ENCODE peak calls at places on chromosome 19, in ten cellular contexts. G, U, O, M, J, F, Y, L, N and T are unnamed samples.

GRCh38 chr19:1767464-1767933 is 14.2 kb downstream of the ONECUT3 start:
- DNase-seq in G (peak), U (no peak), O (no peak), M (no peak), J (peak), F (peak), Y (peak), L (peak), N (no peak), T (no peak)

GRCh38 chr19:31438401-31439269 is 89.4 kb upstream of the TSHZ3 start:
- DNase-seq in G (no peak), U (no peak), O (no peak), M (no peak), J (no peak), F (no peak), Y (no peak), L (no peak), N (no peak), T (no peak)

GRCh38 chr19:43533546-43534304 is 737 bp downstream of the ZNF575 start:
- DNase-seq in G (peak), U (peak), O (peak), M (peak), J (peak), F (peak), Y (peak), L (peak), N (no peak), T (peak)

GRCh38 chr19:29610574-29611271 is 4.6 kb downstream of the POP4 start:
- DNase-seq in G (peak), U (peak), O (peak), M (peak), J (peak), F (peak), Y (peak), L (peak), N (peak), T (peak)

GRCh38 chr19:6056801-6057650 is 53.3 kb downstream of the RFX2 start:
- DNase-seq in G (peak), U (peak), O (no peak), M (peak), J (peak), F (peak), Y (peak), L (peak), N (no peak), T (peak)

GRCh38 chr19:30085394-30085793 is 143.4 kb downstream of the URI1 start:
- DNase-seq in G (no peak), U (no peak), O (peak), M (no peak), J (no peak), F (peak), Y (no peak), L (no peak), N (no peak), T (no peak)

GRCh38 chr19:4583961-4584669 is 24.6 kb upstream of the SEMA6B start:
- DNase-seq in G (no peak), U (no peak), O (no peak), M (no peak), J (no peak), F (peak), Y (no peak), L (no peak), N (no peak), T (no peak)

GRCh38 chr19:29450306-29450705 is 75.5 kb upstream of the VSTM2B start:
- DNase-seq in G (no peak), U (no peak), O (no peak), M (no peak), J (no peak), F (no peak), Y (no peak), L (no peak), N (no peak), T (no peak)

GRCh38 chr19:43506629-43507028 is 2.1 kb upstream of the PHLDB3 start:
- DNase-seq in G (no peak), U (no peak), O (no peak), M (no peak), J (no peak), F (no peak), Y (no peak), L (no peak), N (no peak), T (no peak)

GRCh38 chr19:54189020-54189667 is at the start of gene MBOAT7:
- DNase-seq in G (no peak), U (no peak), O (no peak), M (no peak), J (no peak), F (no peak), Y (no peak), L (no peak), N (no peak), T (no peak)

GRCh38 chr19:41993612-41994483 is at the start of gene ATP1A3:
- DNase-seq in G (no peak), U (no peak), O (peak), M (peak), J (peak), F (peak), Y (no peak), L (peak), N (no peak), T (no peak)

GRCh38 chr19:7799640-7800355 is 30.2 kb upstream of the EVI5L start:
- DNase-seq in G (peak), U (peak), O (peak), M (peak), J (peak), F (peak), Y (peak), L (peak), N (no peak), T (peak)

GRCh38 chr19:43667524-43668405 is 2.2 kb downstream of the PLAUR start:
- DNase-seq in G (peak), U (peak), O (no peak), M (peak), J (peak), F (no peak), Y (no peak), L (no peak), N (no peak), T (peak)

GRCh38 chr19:44308011-44308410 is 3.2 kb upstream of the ZNF235 start:
- DNase-seq in G (no peak), U (no peak), O (no peak), M (no peak), J (no peak), F (no peak), Y (no peak), L (no peak), N (no peak), T (no peak)

GRCh38 chr19:41928754-41929535 is 696 bp upstream of the ERFL start:
- DNase-seq in G (no peak), U (no peak), O (no peak), M (no peak), J (peak), F (no peak), Y (no peak), L (no peak), N (no peak), T (no peak)

GRCh38 chr19:10797541-10798256 is 38.3 kb downstream of the TMED1 start:
- DNase-seq in G (no peak), U (no peak), O (no peak), M (no peak), J (no peak), F (no peak), Y (no peak), L (no peak), N (peak), T (no peak)

GRCh38 chr19:39352549-39353285 is 10.5 kb downstream of the SAMD4B start:
- DNase-seq in G (no peak), U (no peak), O (no peak), M (no peak), J (no peak), F (no peak), Y (no peak), L (no peak), N (no peak), T (no peak)

GRCh38 chr19:5690955-5691204 is 785 bp downstream of the RPL36 start:
- DNase-seq in G (no peak), U (no peak), O (no peak), M (no peak), J (peak), F (no peak), Y (no peak), L (no peak), N (no peak), T (no peak)

GRCh38 chr19:6048808-6049405 is 61.4 kb downstream of the RFX2 start:
- DNase-seq in G (peak), U (peak), O (peak), M (peak), J (peak), F (peak), Y (peak), L (peak), N (peak), T (peak)

GRCh38 chr19:19550454-19550842 is 12.4 kb downstream of the CILP2 start:
- DNase-seq in G (no peak), U (no peak), O (no peak), M (peak), J (no peak), F (no peak), Y (no peak), L (no peak), N (no peak), T (no peak)

GRCh38 chr19:47891923-47892666 is 6.0 kb upstream of the SULT2A1 start:
- DNase-seq in G (peak), U (peak), O (no peak), M (no peak), J (no peak), F (peak), Y (no peak), L (peak), N (no peak), T (no peak)

GRCh38 chr19:53865918-53866696 is 1.6 kb upstream of the MYADM start:
- DNase-seq in G (peak), U (peak), O (peak), M (peak), J (peak), F (peak), Y (no peak), L (peak), N (no peak), T (peak)

GRCh38 chr19:1062387-1063029 is 4.5 kb upstream of the ARHGAP45 start:
- DNase-seq in G (no peak), U (no peak), O (no peak), M (no peak), J (no peak), F (no peak), Y (no peak), L (no peak), N (no peak), T (no peak)

GRCh38 chr19:6105444-6105843 is 4.9 kb downstream of the RFX2 start:
- DNase-seq in G (no peak), U (no peak), O (no peak), M (no peak), J (no peak), F (no peak), Y (no peak), L (no peak), N (no peak), T (no peak)

GRCh38 chr19:28883241-28883693 is 329.7 kb downstream of the UQCRFS1 start:
- DNase-seq in G (no peak), U (no peak), O (no peak), M (peak), J (no peak), F (no peak), Y (peak), L (no peak), N (no peak), T (peak)

GRCh38 chr19:10823690-10824089 is 12.3 kb downstream of the TMED1 start:
- DNase-seq in G (no peak), U (no peak), O (peak), M (no peak), J (no peak), F (no peak), Y (no peak), L (no peak), N (no peak), T (no peak)

GRCh38 chr19:8050274-8051096 is 2.1 kb upstream of the CCL25 start:
- DNase-seq in G (peak), U (peak), O (peak), M (peak), J (peak), F (peak), Y (peak), L (peak), N (peak), T (peak)

GRCh38 chr19:29308977-29309520 is 96.1 kb upstream of the UQCRFS1 start:
- DNase-seq in G (no peak), U (no peak), O (no peak), M (no peak), J (no peak), F (no peak), Y (no peak), L (no peak), N (no peak), T (no peak)

GRCh38 chr19:41223431-41224234 is 4.6 kb downstream of the AXL start:
- DNase-seq in G (no peak), U (no peak), O (peak), M (peak), J (no peak), F (no peak), Y (no peak), L (no peak), N (no peak), T (no peak)

GRCh38 chr19:42156571-42156970 is 24.3 kb upstream of the POU2F2 start:
- DNase-seq in G (no peak), U (no peak), O (peak), M (no peak), J (no peak), F (no peak), Y (no peak), L (no peak), N (no peak), T (no peak)

GRCh38 chr19:373391-374182 is 29.0 kb upstream of the MIER2 start:
- DNase-seq in G (no peak), U (no peak), O (peak), M (no peak), J (no peak), F (no peak), Y (no peak), L (no peak), N (no peak), T (peak)

GRCh38 chr19:3405261-3405653 is 38.9 kb downstream of the NFIC start:
- DNase-seq in G (no peak), U (no peak), O (no peak), M (no peak), J (no peak), F (no peak), Y (no peak), L (no peak), N (no peak), T (no peak)

GRCh38 chr19:3401004-3401768 is 34.8 kb downstream of the NFIC start:
- DNase-seq in G (no peak), U (no peak), O (no peak), M (no peak), J (no peak), F (no peak), Y (no peak), L (no peak), N (no peak), T (no peak)

GRCh38 chr19:3402631-3403443 is 36.5 kb downstream of the NFIC start:
- DNase-seq in G (no peak), U (no peak), O (no peak), M (no peak), J (no peak), F (no peak), Y (no peak), L (no peak), N (no peak), T (no peak)

GRCh38 chr19:3404324-3405260 is 38.2 kb downstream of the NFIC start:
- DNase-seq in G (peak), U (peak), O (peak), M (peak), J (peak), F (peak), Y (peak), L (peak), N (no peak), T (peak)

DNA sequence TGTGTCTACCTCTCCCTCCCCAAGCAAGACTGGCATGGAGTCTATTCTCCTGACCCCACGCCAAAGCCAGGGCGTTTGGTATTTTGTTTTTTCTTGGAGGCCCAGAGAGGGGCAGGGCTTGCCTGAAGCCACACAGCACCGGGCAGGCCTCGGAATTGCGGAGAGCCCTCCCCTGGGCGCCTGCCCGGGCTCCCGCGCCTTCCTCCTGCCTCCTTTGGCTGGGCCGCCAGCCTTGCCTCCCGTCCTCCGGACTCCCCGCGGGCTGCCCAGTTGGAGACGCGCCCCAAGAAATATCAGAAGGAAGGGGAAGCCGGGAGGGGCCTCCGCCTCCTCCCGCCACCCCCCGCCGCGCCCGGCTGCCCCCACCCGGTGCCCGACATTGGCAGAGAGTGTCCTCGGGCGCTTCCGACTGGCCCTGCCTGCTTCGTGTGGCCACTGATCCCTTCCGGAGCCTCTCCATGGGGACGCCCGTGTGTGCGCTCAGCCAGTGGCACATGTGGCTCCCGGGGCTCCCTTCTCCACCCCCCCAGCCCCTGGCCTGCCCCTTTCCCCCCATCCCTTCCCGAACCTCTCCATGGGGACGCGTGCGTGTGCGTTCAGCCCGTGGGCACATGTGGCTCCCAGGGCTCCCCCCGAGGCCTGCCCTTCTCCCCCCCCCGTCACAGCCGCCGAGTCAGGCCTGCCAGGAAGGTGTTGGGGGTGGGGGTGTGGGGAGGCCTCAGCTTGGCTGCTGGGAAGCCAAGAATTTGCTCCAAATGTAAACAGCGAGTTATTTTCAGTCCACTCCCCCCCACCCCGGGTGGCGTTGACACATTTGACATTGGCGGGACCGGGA is 37.3 kb downstream of the NFIC start:
- DNase-seq in G (peak), U (peak), O (peak), M (peak), J (peak), F (peak), Y (peak), L (peak), N (no peak), T (peak)
- H3K4me3 ChIP-seq in G (peak), U (peak), O (no peak), M (no peak), J (peak), F (no peak), Y (peak), L (peak), N (no peak), T (no peak)

DNA sequence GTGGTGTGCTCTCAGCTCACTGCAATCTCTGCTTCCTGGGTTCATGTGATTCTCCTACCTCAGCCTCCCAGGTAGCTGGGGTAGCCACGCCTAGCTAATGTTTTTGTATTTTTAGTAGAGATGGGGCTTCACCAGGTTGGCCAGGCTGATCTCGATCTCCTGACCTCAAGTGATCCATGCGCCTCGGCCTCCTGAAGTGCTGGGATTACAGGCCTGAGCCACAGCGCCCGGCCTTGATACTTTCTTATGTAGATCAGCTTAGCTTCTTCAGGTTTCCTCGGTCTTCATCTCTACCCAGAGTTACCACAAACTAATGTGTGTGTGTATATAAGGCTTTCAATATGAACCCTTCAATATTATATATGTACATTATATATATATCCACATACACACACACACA is 9.9 kb upstream of the CCDC61 start:
- DNase-seq in G (no peak), U (no peak), O (no peak), M (no peak), J (no peak), F (no peak), Y (no peak), L (no peak), N (no peak), T (no peak)
- TF ChIP-seq CTCF in G (no peak), U (no peak), O (no peak), M (no peak), J (no peak), F (no peak), Y (no peak), L (no peak), N (no peak), T (no peak)

DNA sequence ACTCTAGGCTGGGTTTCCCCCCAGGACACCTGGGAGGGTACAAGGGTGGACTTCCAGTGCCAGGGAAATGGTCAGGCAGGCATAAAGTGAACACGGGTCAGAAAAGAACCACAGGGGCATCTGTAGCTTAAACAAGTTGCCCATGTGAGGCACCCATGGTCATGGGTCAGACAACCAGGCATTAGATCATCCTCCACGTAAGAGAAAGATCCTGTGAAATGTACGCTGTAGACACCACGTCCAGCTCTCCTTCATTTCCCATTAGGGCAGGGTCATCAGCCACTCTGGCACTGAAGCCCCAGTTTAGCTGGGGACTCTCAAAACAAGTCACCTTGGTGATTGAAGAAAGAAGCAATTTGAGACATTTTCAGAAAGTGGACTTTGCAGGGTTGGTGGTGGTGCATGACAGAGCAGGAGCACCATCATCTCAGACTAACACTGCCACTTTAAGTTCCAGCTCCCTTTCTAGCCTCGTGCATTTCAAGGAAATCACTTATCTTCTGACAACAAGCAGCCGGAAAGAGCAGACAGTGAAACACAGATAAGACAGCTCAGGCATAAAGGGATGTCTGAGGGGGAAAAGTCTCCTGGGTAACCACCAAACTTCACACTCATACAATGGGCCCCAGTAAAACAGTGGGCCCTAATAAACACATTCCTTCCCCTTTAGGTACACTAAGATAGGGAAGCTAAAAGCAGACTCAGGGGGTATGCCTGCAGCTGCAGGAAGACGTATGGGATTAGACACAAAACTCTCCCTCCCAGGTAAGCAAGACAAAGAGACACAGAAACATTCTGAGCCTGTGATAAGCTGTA is 16.1 kb upstream of the SIGLEC6 start:
- DNase-seq in G (no peak), U (no peak), O (no peak), M (no peak), J (no peak), F (no peak), Y (no peak), L (no peak), N (no peak), T (no peak)
- TF ChIP-seq POLR2A in G (no peak), U (no peak), O (no peak), M (no peak), J (no peak), F (no peak), Y (no peak), L (no peak), N (no peak), T (no peak)

DNA sequence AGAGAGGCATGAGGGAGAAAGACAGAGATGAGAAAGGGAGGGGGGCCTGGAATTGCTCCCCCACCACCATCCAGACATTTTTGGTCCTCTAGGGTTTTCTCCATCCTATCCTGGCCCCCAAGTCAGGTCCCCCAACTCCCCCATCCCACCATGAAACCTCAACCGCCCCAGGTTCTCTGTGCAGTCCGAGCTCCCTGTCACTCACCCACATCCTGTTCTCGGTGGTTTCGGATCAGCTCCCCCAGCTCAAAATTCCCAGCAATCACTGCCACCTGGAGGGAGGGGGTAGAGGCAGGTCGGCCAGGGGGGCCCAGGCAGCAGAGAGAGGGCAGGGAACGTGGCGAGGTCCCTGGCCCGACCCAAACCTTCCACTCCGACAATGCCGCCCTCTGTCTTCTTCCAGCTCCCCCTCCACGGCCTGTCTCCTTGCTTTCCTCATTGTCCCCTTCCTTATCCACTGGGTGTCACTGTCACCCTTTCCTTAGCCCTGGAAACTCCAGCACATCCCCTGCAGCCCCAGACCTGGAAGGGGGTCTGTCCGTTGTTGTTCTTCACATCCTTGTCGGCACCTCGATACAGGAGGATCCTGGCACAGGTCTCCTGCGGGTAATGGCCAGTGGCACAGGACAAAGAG is 15.6 kb downstream of the SHANK1 start:
- DNase-seq in G (no peak), U (no peak), O (no peak), M (no peak), J (no peak), F (no peak), Y (no peak), L (no peak), N (no peak), T (no peak)
- H3K4me3 ChIP-seq in G (no peak), U (no peak), O (no peak), M (no peak), J (no peak), F (no peak), Y (no peak), L (no peak), N (no peak), T (no peak)

GRCh38 chr19:9768175-9769112 is at the start of gene ZNF846:
- DNase-seq in G (peak), U (peak), O (peak), M (peak), J (peak), F (peak), Y (peak), L (peak), N (peak), T (peak)
- TF ChIP-seq CTCF in G (no peak), U (no peak), O (no peak), M (no peak), J (no peak), F (no peak), Y (no peak), L (no peak), N (no peak), T (no peak)